ENCODE peak calls at places on chromosomes 1 and 21, in seven cellular contexts. One of them, this sample, is unnamed.

GRCh38 chr21:23014021-23014420 is 2015.8 kb downstream of the NCAM2 start:
- DNase-seq in stomach: no peak
- DNase-seq in GM12892: no peak
- DNase-seq in GM23338: no peak
- DNase-seq in breast epithelium: no peak
- DNase-seq in Panc1: no peak
- DNase-seq in spleen: no peak
- DNase-seq in this sample: no peak

GRCh38 chr1:6111991-6112689 is 66.5 kb downstream of the KCNAB2 start:
- DNase-seq in spleen: no peak
- DNase-seq in Panc1: no peak
- DNase-seq in GM12892: no peak
- DNase-seq in breast epithelium: no peak
- DNase-seq in stomach: no peak
- DNase-seq in GM23338: no peak
- DNase-seq in this sample: no peak

GRCh38 chr1:15417365-15417934 is 7.8 kb downstream of the EFHD2 start:
- DNase-seq in spleen: peak
- DNase-seq in stomach: peak
- DNase-seq in GM12892: no peak
- DNase-seq in breast epithelium: no peak
- DNase-seq in Panc1: no peak
- DNase-seq in GM23338: no peak
- DNase-seq in this sample: no peak

GRCh38 chr1:47661065-47661464 is 223.2 kb downstream of the FOXD2 start:
- DNase-seq in breast epithelium: no peak
- DNase-seq in GM23338: no peak
- DNase-seq in Panc1: no peak
- DNase-seq in stomach: peak
- DNase-seq in GM12892: no peak
- DNase-seq in spleen: peak
- DNase-seq in this sample: no peak

GRCh38 chr1:2543543-2544092 is 12.6 kb upstream of the TNFRSF14 start:
- DNase-seq in GM12892: no peak
- DNase-seq in breast epithelium: no peak
- DNase-seq in spleen: no peak
- DNase-seq in GM23338: peak
- DNase-seq in stomach: peak
- DNase-seq in Panc1: no peak
- DNase-seq in this sample: no peak

GRCh38 chr1:159737238-159737637 is 22.8 kb upstream of the CRP start:
- DNase-seq in stomach: no peak
- DNase-seq in Panc1: no peak
- DNase-seq in GM12892: no peak
- DNase-seq in GM23338: no peak
- DNase-seq in spleen: no peak
- DNase-seq in breast epithelium: no peak
- DNase-seq in this sample: no peak

GRCh38 chr1:232226197-232226681 is 403.7 kb downstream of the SIPA1L2 start:
- DNase-seq in GM12892: no peak
- DNase-seq in spleen: no peak
- DNase-seq in Panc1: no peak
- DNase-seq in breast epithelium: no peak
- DNase-seq in GM23338: peak
- DNase-seq in stomach: no peak
- DNase-seq in this sample: no peak

GRCh38 chr1:167747988-167748387 is 26.2 kb downstream of the MPZL1 start:
- DNase-seq in Panc1: no peak
- DNase-seq in GM12892: no peak
- DNase-seq in GM23338: no peak
- DNase-seq in breast epithelium: no peak
- DNase-seq in spleen: no peak
- DNase-seq in stomach: no peak
- DNase-seq in this sample: no peak

GRCh38 chr1:12745992-12746323 is at the start of gene CFAP107:
- DNase-seq in breast epithelium: no peak
- DNase-seq in Panc1: no peak
- DNase-seq in GM23338: peak
- DNase-seq in GM12892: no peak
- DNase-seq in stomach: no peak
- DNase-seq in spleen: no peak
- DNase-seq in this sample: no peak

GRCh38 chr1:64851664-64852063 is 106.8 kb downstream of the RAVER2 start:
- DNase-seq in spleen: no peak
- DNase-seq in stomach: no peak
- DNase-seq in GM12892: no peak
- DNase-seq in GM23338: no peak
- DNase-seq in Panc1: no peak
- DNase-seq in breast epithelium: no peak
- DNase-seq in this sample: no peak

GRCh38 chr1:207876129-207876528 is 34.8 kb downstream of the CD34 start:
- DNase-seq in Panc1: no peak
- DNase-seq in spleen: no peak
- DNase-seq in GM12892: no peak
- DNase-seq in stomach: no peak
- DNase-seq in GM23338: peak
- DNase-seq in breast epithelium: no peak
- DNase-seq in this sample: no peak

GRCh38 chr1:117615474-117615873 is 9.6 kb downstream of the TENT5C start:
- DNase-seq in spleen: peak
- DNase-seq in stomach: no peak
- DNase-seq in breast epithelium: no peak
- DNase-seq in GM23338: no peak
- DNase-seq in Panc1: no peak
- DNase-seq in GM12892: no peak
- DNase-seq in this sample: no peak

GRCh38 chr1:226626577-226626956 is 78.0 kb downstream of the STUM start:
- DNase-seq in Panc1: peak
- DNase-seq in spleen: peak
- DNase-seq in GM23338: peak
- DNase-seq in stomach: peak
- DNase-seq in GM12892: peak
- DNase-seq in breast epithelium: peak
- DNase-seq in this sample: no peak

GRCh38 chr1:234214911-234215892 is 158.1 kb upstream of the COA6 start:
- DNase-seq in stomach: peak
- DNase-seq in Panc1: no peak
- DNase-seq in breast epithelium: peak
- DNase-seq in GM12892: no peak
- DNase-seq in spleen: no peak
- DNase-seq in GM23338: peak
- DNase-seq in this sample: no peak

GRCh38 chr1:238660849-238661248 is 725.5 kb upstream of the CHRM3 start:
- DNase-seq in GM23338: no peak
- DNase-seq in breast epithelium: no peak
- DNase-seq in GM12892: no peak
- DNase-seq in Panc1: no peak
- DNase-seq in stomach: no peak
- DNase-seq in spleen: no peak
- DNase-seq in this sample: no peak

GRCh38 chr1:92980732-92981647 is 19.7 kb upstream of the DIPK1A start:
- DNase-seq in breast epithelium: no peak
- DNase-seq in GM12892: no peak
- DNase-seq in spleen: no peak
- DNase-seq in stomach: no peak
- DNase-seq in GM23338: no peak
- DNase-seq in Panc1: no peak
- DNase-seq in this sample: no peak

GRCh38 chr1:221962385-221962784 is 220.5 kb upstream of the DUSP10 start:
- DNase-seq in GM23338: no peak
- DNase-seq in GM12892: no peak
- DNase-seq in Panc1: no peak
- DNase-seq in spleen: no peak
- DNase-seq in stomach: no peak
- DNase-seq in breast epithelium: no peak
- DNase-seq in this sample: no peak

GRCh38 chr21:44710294-44710665 is 1.1 kb downstream of the TSPEAR start:
- DNase-seq in Panc1: no peak
- DNase-seq in spleen: no peak
- DNase-seq in GM12892: no peak
- DNase-seq in GM23338: peak
- DNase-seq in breast epithelium: no peak
- DNase-seq in stomach: no peak
- DNase-seq in this sample: no peak

GRCh38 chr1:171664976-171665375 is 12.5 kb upstream of the MYOC start:
- DNase-seq in Panc1: no peak
- DNase-seq in spleen: no peak
- DNase-seq in GM12892: no peak
- DNase-seq in GM23338: no peak
- DNase-seq in stomach: no peak
- DNase-seq in breast epithelium: no peak
- DNase-seq in this sample: no peak

GRCh38 chr1:27163093-27163492 is 8.2 kb upstream of the SLC9A1 start:
- DNase-seq in Panc1: peak
- DNase-seq in GM12892: no peak
- DNase-seq in spleen: no peak
- DNase-seq in GM23338: no peak
- DNase-seq in stomach: no peak
- DNase-seq in breast epithelium: no peak
- DNase-seq in this sample: no peak

GRCh38 chr1:221283532-221283931 is 404.3 kb downstream of the HLX start:
- DNase-seq in GM23338: no peak
- DNase-seq in breast epithelium: no peak
- DNase-seq in Panc1: no peak
- DNase-seq in spleen: no peak
- DNase-seq in stomach: no peak
- DNase-seq in GM12892: no peak
- DNase-seq in this sample: no peak

GRCh38 chr1:7042322-7043231 is 257.3 kb downstream of the CAMTA1 start:
- DNase-seq in breast epithelium: no peak
- DNase-seq in Panc1: peak
- DNase-seq in GM23338: peak
- DNase-seq in stomach: no peak
- DNase-seq in spleen: no peak
- DNase-seq in GM12892: peak
- DNase-seq in this sample: peak

GRCh38 chr1:228162286-228163003 is 3.2 kb upstream of the IBA57 start:
- DNase-seq in Panc1: no peak
- DNase-seq in stomach: peak
- DNase-seq in breast epithelium: no peak
- DNase-seq in GM12892: no peak
- DNase-seq in GM23338: peak
- DNase-seq in spleen: peak
- DNase-seq in this sample: no peak

GRCh38 chr1:115641762-115642167 is at the start of gene VANGL1:
- DNase-seq in GM23338: peak
- DNase-seq in stomach: peak
- DNase-seq in GM12892: peak
- DNase-seq in Panc1: no peak
- DNase-seq in breast epithelium: no peak
- DNase-seq in spleen: peak
- DNase-seq in this sample: peak
- TF ChIP-seq POLR2AphosphoS5 in GM23338: no peak
- TF ChIP-seq POLR2AphosphoS5 in stomach: no peak
- TF ChIP-seq POLR2AphosphoS5 in GM12892: no peak
- TF ChIP-seq POLR2AphosphoS5 in Panc1: no peak
- TF ChIP-seq POLR2AphosphoS5 in breast epithelium: no peak
- TF ChIP-seq POLR2AphosphoS5 in spleen: peak
- TF ChIP-seq POLR2AphosphoS5 in this sample: no peak

DNA sequence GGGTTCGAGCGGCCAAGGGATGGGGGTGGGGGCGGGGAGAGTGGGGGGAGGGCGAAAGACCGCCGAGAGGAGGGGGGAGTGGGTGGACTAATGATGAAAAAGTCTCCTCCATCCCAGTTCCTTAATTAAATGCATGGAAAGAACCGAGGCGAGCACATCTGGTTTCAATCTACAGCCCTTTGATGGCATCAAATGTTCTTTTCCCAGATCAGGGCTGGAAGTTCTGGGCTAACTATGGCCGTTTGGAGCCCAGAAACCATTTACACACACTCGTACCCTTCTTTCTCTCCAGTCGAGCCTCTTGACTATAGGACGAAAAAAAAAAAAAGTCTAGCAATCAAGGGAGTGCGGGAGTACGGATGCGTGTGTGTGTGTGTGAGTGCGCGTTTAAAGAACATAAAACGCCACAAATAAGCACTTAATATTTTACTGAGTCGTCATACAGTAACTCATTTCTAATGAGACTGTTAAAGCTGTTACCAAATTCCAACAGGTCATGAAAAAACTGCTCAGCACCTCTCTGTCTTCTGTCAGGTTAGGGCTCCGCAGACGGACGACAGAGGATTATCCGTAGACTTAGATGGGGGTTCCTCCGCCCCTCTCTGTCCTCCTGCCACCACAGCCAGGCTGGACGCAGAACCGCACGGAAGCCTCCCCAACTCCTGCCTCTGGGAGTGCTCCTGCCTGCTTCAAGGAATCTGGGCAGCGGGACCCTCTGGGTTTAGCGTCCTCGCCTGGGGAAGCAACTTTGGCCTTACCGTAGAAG is 2.1 kb upstream of the PRRX1 start:
- DNase-seq in Panc1: no peak
- DNase-seq in stomach: no peak
- DNase-seq in GM23338: peak
- DNase-seq in spleen: no peak
- DNase-seq in breast epithelium: no peak
- DNase-seq in GM12892: no peak
- DNase-seq in this sample: no peak
- TF ChIP-seq POLR2AphosphoS5 in Panc1: no peak
- TF ChIP-seq POLR2AphosphoS5 in stomach: no peak
- TF ChIP-seq POLR2AphosphoS5 in GM23338: no peak
- TF ChIP-seq POLR2AphosphoS5 in spleen: no peak
- TF ChIP-seq POLR2AphosphoS5 in breast epithelium: no peak
- TF ChIP-seq POLR2AphosphoS5 in GM12892: no peak
- TF ChIP-seq POLR2AphosphoS5 in this sample: no peak

DNA sequence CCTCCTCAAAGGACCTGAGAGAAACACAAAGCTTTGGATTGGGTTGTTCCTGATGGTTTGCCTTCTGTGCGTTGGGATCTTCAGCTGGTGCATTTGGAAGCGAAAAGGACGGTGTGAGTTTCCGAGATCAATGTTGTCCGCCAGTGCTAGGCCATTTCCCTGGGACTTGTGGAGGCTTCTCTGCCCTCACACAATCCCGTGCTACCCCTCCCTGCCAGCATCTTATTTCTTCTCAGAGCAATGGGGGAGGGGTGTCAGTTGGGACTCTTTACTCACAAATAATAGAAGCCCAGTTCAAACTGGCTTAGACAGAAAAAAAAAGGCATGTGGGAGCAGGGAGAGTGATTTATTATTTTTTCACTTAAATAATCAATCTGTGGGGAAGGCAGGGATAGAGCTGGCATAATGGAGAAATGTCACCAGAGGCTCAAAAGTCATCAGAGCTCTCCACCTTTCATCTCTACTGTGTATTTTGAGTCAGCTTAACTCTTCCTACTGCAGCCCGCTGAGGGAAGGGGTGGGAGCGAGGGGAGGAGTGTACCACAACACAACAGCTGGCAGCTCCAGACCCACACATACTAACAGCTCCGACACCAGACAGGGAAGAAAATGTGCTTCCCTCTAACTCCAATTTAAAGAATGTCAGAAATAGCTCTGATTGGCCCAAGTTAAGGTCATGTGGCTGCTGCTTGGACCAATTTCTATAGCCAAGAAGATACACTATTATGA is 22.4 kb downstream of the LY9 start:
- DNase-seq in breast epithelium: no peak
- DNase-seq in stomach: no peak
- DNase-seq in GM23338: peak
- DNase-seq in Panc1: no peak
- DNase-seq in spleen: no peak
- DNase-seq in GM12892: no peak
- DNase-seq in this sample: no peak
- TF ChIP-seq POLR2AphosphoS5 in breast epithelium: no peak
- TF ChIP-seq POLR2AphosphoS5 in stomach: no peak
- TF ChIP-seq POLR2AphosphoS5 in GM23338: no peak
- TF ChIP-seq POLR2AphosphoS5 in Panc1: no peak
- TF ChIP-seq POLR2AphosphoS5 in spleen: no peak
- TF ChIP-seq POLR2AphosphoS5 in GM12892: no peak
- TF ChIP-seq POLR2AphosphoS5 in this sample: no peak

GRCh38 chr1:91757760-91758545 is 128.0 kb downstream of the TGFBR3 start:
- DNase-seq in GM23338: no peak
- DNase-seq in spleen: no peak
- DNase-seq in stomach: no peak
- DNase-seq in Panc1: no peak
- DNase-seq in breast epithelium: no peak
- DNase-seq in GM12892: no peak
- DNase-seq in this sample: no peak
- TF ChIP-seq POLR2AphosphoS5 in GM23338: no peak
- TF ChIP-seq POLR2AphosphoS5 in spleen: no peak
- TF ChIP-seq POLR2AphosphoS5 in stomach: peak
- TF ChIP-seq POLR2AphosphoS5 in Panc1: no peak
- TF ChIP-seq POLR2AphosphoS5 in breast epithelium: peak
- TF ChIP-seq POLR2AphosphoS5 in GM12892: no peak
- TF ChIP-seq POLR2AphosphoS5 in this sample: no peak

This sample was measured in GM12891.